ENCODE peak calls at places on chromosomes 1 and 21, in four cellular contexts. P, Y, L and G are unnamed samples.

GRCh38 chr1:106608836-106609235 is 447.6 kb upstream of the PRMT6 start:
- DNase-seq in P (no peak), Y (no peak), L (no peak), G (peak; percentile 27)

GRCh38 chr1:26078286-26079177 is 11.1 kb upstream of the TRIM63 start:
- DNase-seq in P (no peak), Y (no peak), L (no peak), G (no peak)

GRCh38 chr1:201693887-201694614 is 134.9 kb upstream of the IPO9 start:
- DNase-seq in P (no peak), Y (no peak), L (no peak), G (no peak)

GRCh38 chr1:2127181-2128145 is 67.1 kb downstream of the FAAP20 start:
- DNase-seq in P (no peak), Y (no peak), L (no peak), G (no peak)

GRCh38 chr1:226945106-226945857 is 5.2 kb downstream of the COQ8A start:
- DNase-seq in P (no peak), Y (no peak), L (no peak), G (no peak)

GRCh38 chr1:243313635-243314536 is 58.0 kb downstream of the SDCCAG8 start:
- DNase-seq in P (no peak), Y (no peak), L (peak; percentile 42), G (no peak)

GRCh38 chr1:54239603-54240002 is 39.6 kb downstream of the MRPL37 start:
- DNase-seq in P (no peak), Y (no peak), L (no peak), G (no peak)

GRCh38 chr1:7890853-7891252 is 38.0 kb upstream of the UTS2 start:
- DNase-seq in P (no peak), Y (no peak), L (no peak), G (no peak)

GRCh38 chr1:167052389-167052788 is 37.8 kb downstream of the GPA33 start:
- DNase-seq in P (no peak), Y (no peak), L (no peak), G (no peak)

GRCh38 chr21:46092026-46092764 is 5.7 kb upstream of the COL6A2 start:
- DNase-seq in P (peak; percentile 90), Y (peak; percentile 85), L (no peak), G (peak; percentile 99)

GRCh38 chr1:177256153-177256814 is 85.5 kb downstream of the BRINP2 start:
- DNase-seq in P (peak; percentile 94), Y (peak; percentile 81), L (no peak), G (peak; percentile 84)

GRCh38 chr1:183030053-183030452 is 6.8 kb downstream of the LAMC1 start:
- DNase-seq in P (peak; percentile 62), Y (peak; percentile 69), L (no peak), G (peak; percentile 71)

GRCh38 chr1:5514519-5515183 is 477.6 kb downstream of the NPHP4 start:
- DNase-seq in P (peak; percentile 22), Y (peak; percentile 15), L (peak; percentile 47), G (peak; percentile 8)

GRCh38 chr21:45631540-45631939 is 12.0 kb upstream of the PCBP3 start:
- DNase-seq in P (no peak), Y (no peak), L (no peak), G (no peak)

GRCh38 chr1:10696977-10697376 is 99.5 kb downstream of the CASZ1 start:
- DNase-seq in P (peak; percentile 84), Y (peak; percentile 59), L (no peak), G (no peak)

GRCh38 chr21:43608225-43608624 is 51.1 kb downstream of the HSF2BP start:
- DNase-seq in P (peak; percentile 89), Y (peak; percentile 84), L (no peak), G (peak; percentile 61)

GRCh38 chr1:219927956-219928790 is at the start of gene SLC30A10:
- DNase-seq in P (no peak), Y (peak; percentile 17), L (peak; percentile 39), G (peak; percentile 58)

GRCh38 chr1:156696755-156697154 is 8.6 kb downstream of the CRABP2 start:
- DNase-seq in P (no peak), Y (no peak), L (no peak), G (no peak)

GRCh38 chr1:70314706-70315304 is 39.7 kb downstream of the ANKRD13C start:
- DNase-seq in P (no peak), Y (no peak), L (no peak), G (no peak)

GRCh38 chr1:226736908-226737818 is 1.9 kb downstream of the ITPKB start:
- DNase-seq in P (no peak), Y (peak; percentile 41), L (peak; percentile 30), G (peak; percentile 69)

GRCh38 chr1:100360790-100361232 is 8.5 kb downstream of the CDC14A start:
- DNase-seq in P (peak; percentile 63), Y (peak; percentile 57), L (peak; percentile 17), G (peak; percentile 34)

GRCh38 chr1:18486195-18486594 is 5.5 kb downstream of the KLHDC7A start:
- DNase-seq in P (no peak), Y (no peak), L (peak; percentile 80), G (no peak)

GRCh38 chr1:88595355-88595754 is 88.7 kb upstream of the PKN2 start:
- DNase-seq in P (peak; percentile 68), Y (peak; percentile 69), L (peak; percentile 15), G (peak; percentile 77)

GRCh38 chr21:44708213-44708865 is 3.0 kb downstream of the TSPEAR start:
- DNase-seq in P (no peak), Y (no peak), L (no peak), G (no peak)

GRCh38 chr1:210232524-210233215 is at the start of gene SERTAD4:
- DNase-seq in P (peak; percentile 82), Y (peak; percentile 65), L (peak; percentile 84), G (no peak)

GRCh38 chr1:219812491-219813221 is 115.7 kb downstream of the SLC30A10 start:
- DNase-seq in P (peak; percentile 65), Y (peak; percentile 63), L (peak; percentile 87), G (peak; percentile 82)

GRCh38 chr21:27839512-27840115 is 872.7 kb upstream of the ADAMTS5 start:
- DNase-seq in P (peak; percentile 23), Y (no peak), L (no peak), G (no peak)

GRCh38 chr1:75233302-75233929 is 99.2 kb downstream of the LHX8 start:
- DNase-seq in P (peak; percentile 45), Y (peak; percentile 11), L (peak; percentile 55), G (no peak)

GRCh38 chr1:167360120-167360519 is 139.4 kb downstream of the POU2F1 start:
- DNase-seq in P (peak; percentile 84), Y (no peak), L (no peak), G (no peak)

GRCh38 chr1:230982698-230983097 is 3.8 kb downstream of the ARV1 start:
- DNase-seq in P (no peak), Y (peak; percentile 68), L (no peak), G (peak; percentile 65)

GRCh38 chr1:6490181-6491075 is 1.0 kb downstream of the PLEKHG5 start:
- DNase-seq in P (peak; percentile 81), Y (peak; percentile 77), L (peak; percentile 61), G (peak; percentile 92)

GRCh38 chr1:110176299-110176956 is 26.1 kb downstream of the SLC6A17 start:
- DNase-seq in P (no peak), Y (no peak), L (peak; percentile 92), G (no peak)

GRCh38 chr1:20680269-20680668 is 19.1 kb upstream of the DDOST start:
- DNase-seq in P (no peak), Y (no peak), L (no peak), G (no peak)

GRCh38 chr1:93616996-93617669 is 64.5 kb downstream of the BCAR3 start:
- DNase-seq in P (peak; percentile 84), Y (no peak), L (no peak), G (no peak)

GRCh38 chr1:245393694-245394093 is 238.9 kb downstream of the KIF26B start:
- DNase-seq in P (no peak), Y (no peak), L (no peak), G (no peak)

GRCh38 chr1:182674346-182675246 is 9.8 kb downstream of the RGS8 start:
- DNase-seq in P (no peak), Y (no peak), L (no peak), G (no peak)

GRCh38 chr1:78645728-78646127 is 3.9 kb upstream of the IFI44 start:
- DNase-seq in P (no peak), Y (no peak), L (no peak), G (no peak)